ENCODE peak calls at places on chromosomes 1 and 21, in four cellular contexts. One of them, this sample, is unnamed.
A peak's percentile ranks its signal among the peaks of the same experiment; 100 is the strongest.

GRCh38 chr1:59391216-59392179 is 94.6 kb downstream of the FGGY start:
- DNase-seq in K562: peak; percentile 50
- DNase-seq in neural crest cell: no peak
- DNase-seq in naive thymus-derived CD4-positive, alpha-beta T cell: no peak
- DNase-seq in this sample: no peak

GRCh38 chr1:157073944-157074685 is 25.5 kb downstream of the ETV3L start:
- DNase-seq in K562: peak; percentile 83
- DNase-seq in neural crest cell: peak; percentile 65
- DNase-seq in naive thymus-derived CD4-positive, alpha-beta T cell: no peak
- DNase-seq in this sample: peak; percentile 88

GRCh38 chr1:79603862-79604261 is 597.3 kb upstream of the ADGRL4 start:
- DNase-seq in K562: no peak
- DNase-seq in neural crest cell: no peak
- DNase-seq in naive thymus-derived CD4-positive, alpha-beta T cell: no peak
- DNase-seq in this sample: no peak

GRCh38 chr1:5758000-5758858 is 234.0 kb downstream of the NPHP4 start:
- DNase-seq in K562: no peak
- DNase-seq in neural crest cell: no peak
- DNase-seq in naive thymus-derived CD4-positive, alpha-beta T cell: no peak
- DNase-seq in this sample: no peak

GRCh38 chr1:29962831-29963247 is 726.5 kb downstream of the PTPRU start:
- DNase-seq in K562: peak; percentile 20
- DNase-seq in neural crest cell: no peak
- DNase-seq in naive thymus-derived CD4-positive, alpha-beta T cell: no peak
- DNase-seq in this sample: no peak

GRCh38 chr1:230009611-230010313 is 57.3 kb upstream of the GALNT2 start:
- DNase-seq in K562: no peak
- DNase-seq in neural crest cell: no peak
- DNase-seq in naive thymus-derived CD4-positive, alpha-beta T cell: no peak
- DNase-seq in this sample: no peak

GRCh38 chr1:55654750-55655149 is 439.6 kb upstream of the USP24 start:
- DNase-seq in K562: no peak
- DNase-seq in neural crest cell: no peak
- DNase-seq in naive thymus-derived CD4-positive, alpha-beta T cell: no peak
- DNase-seq in this sample: no peak

GRCh38 chr1:247079141-247079874 is 697 bp upstream of the ZNF670 start:
- DNase-seq in K562: peak; percentile 62
- DNase-seq in neural crest cell: no peak
- DNase-seq in naive thymus-derived CD4-positive, alpha-beta T cell: no peak
- DNase-seq in this sample: no peak

GRCh38 chr1:28905921-28906666 is 8.3 kb upstream of the EPB41 start:
- DNase-seq in K562: no peak
- DNase-seq in neural crest cell: no peak
- DNase-seq in naive thymus-derived CD4-positive, alpha-beta T cell: no peak
- DNase-seq in this sample: no peak

GRCh38 chr1:27600500-27601175 is 3.3 kb downstream of the AHDC1 start:
- DNase-seq in K562: peak; percentile 38
- DNase-seq in neural crest cell: no peak
- DNase-seq in naive thymus-derived CD4-positive, alpha-beta T cell: no peak
- DNase-seq in this sample: peak; percentile 92

GRCh38 chr21:35026617-35027557 is 22.2 kb downstream of the RUNX1 start:
- DNase-seq in K562: peak; percentile 99
- DNase-seq in neural crest cell: peak; percentile 16
- DNase-seq in naive thymus-derived CD4-positive, alpha-beta T cell: peak; percentile 74
- DNase-seq in this sample: peak; percentile 69

GRCh38 chr21:43211085-43212071 is 42.6 kb downstream of the CRYAA start:
- DNase-seq in K562: no peak
- DNase-seq in neural crest cell: peak; percentile 28
- DNase-seq in naive thymus-derived CD4-positive, alpha-beta T cell: no peak
- DNase-seq in this sample: peak; percentile 35

GRCh38 chr1:2632561-2633361 is at the start of gene MMEL1:
- DNase-seq in K562: no peak
- DNase-seq in neural crest cell: no peak
- DNase-seq in naive thymus-derived CD4-positive, alpha-beta T cell: no peak
- DNase-seq in this sample: no peak

GRCh38 chr1:30735668-30736498 is 12.5 kb upstream of the MATN1 start:
- DNase-seq in K562: no peak
- DNase-seq in neural crest cell: no peak
- DNase-seq in naive thymus-derived CD4-positive, alpha-beta T cell: no peak
- DNase-seq in this sample: peak; percentile 47

This sample was measured in osteoblast.